ENCODE peak calls at places on chromosomes 3 and 15, in six cellular contexts. N is H1, J is stomach, B is endothelial cell of umbilical vein, I is HCT116, Z is Panc1. V is an unnamed sample.
A peak's percentile ranks its signal among the peaks of the same experiment; 100 is the strongest.

GRCh38 chr3:48406443-48407431 is 23.1 kb downstream of the PLXNB1 start:
- DNase-seq in N (no peak), J (peak; percentile 11), B (no peak), I (no peak), Z (no peak), V (no peak)

GRCh38 chr15:38555686-38556334 is 8.8 kb downstream of the RASGRP1 start:
- DNase-seq in N (no peak), J (no peak), B (no peak), I (no peak), Z (no peak), V (no peak)

GRCh38 chr3:124351430-124352142 is 359.7 kb upstream of the ROPN1 start:
- DNase-seq in N (no peak), J (no peak), B (peak; percentile 61), I (peak; percentile 31), Z (peak; percentile 17), V (no peak)

GRCh38 chr3:170499562-170500156 is 81.0 kb downstream of the CLDN11 start:
- DNase-seq in N (no peak), J (peak; percentile 42), B (peak; percentile 39), I (peak; percentile 16), Z (no peak), V (no peak)

GRCh38 chr15:22258402-22259150 is 178.2 kb downstream of the OR4M2 start:
- DNase-seq in N (no peak), J (no peak), B (no peak), I (no peak), Z (no peak), V (no peak)

GRCh38 chr15:67144609-67145306 is 79.4 kb downstream of the SMAD3 start:
- DNase-seq in N (no peak), J (no peak), B (no peak), I (no peak), Z (no peak), V (no peak)

GRCh38 chr15:37395100-37395468 is 294.7 kb upstream of the MEIS2 start:
- DNase-seq in N (no peak), J (no peak), B (no peak), I (no peak), Z (no peak), V (no peak)

GRCh38 chr15:73225358-73226015 is 143.3 kb downstream of the HCN4 start:
- DNase-seq in N (no peak), J (no peak), B (no peak), I (no peak), Z (no peak), V (no peak)

GRCh38 chr15:75468908-75469307 is 17.4 kb upstream of the SIN3A start:
- DNase-seq in N (no peak), J (no peak), B (no peak), I (no peak), Z (no peak), V (no peak)

GRCh38 chr3:148911173-148911572 is 46.1 kb downstream of the CPA3 start:
- DNase-seq in N (no peak), J (no peak), B (no peak), I (peak; percentile 12), Z (no peak), V (no peak)

GRCh38 chr3:50189274-50189673 is 2.1 kb upstream of the GNAT1 start:
- DNase-seq in N (no peak), J (peak; percentile 85), B (peak; percentile 81), I (peak; percentile 40), Z (peak; percentile 47), V (no peak)

GRCh38 chr3:156918746-156919145 is 92.6 kb downstream of the LEKR1 start:
- DNase-seq in N (no peak), J (no peak), B (no peak), I (no peak), Z (no peak), V (no peak)

GRCh38 chr3:72270072-72270611 is 485.2 kb upstream of the PROK2 start:
- DNase-seq in N (no peak), J (peak; percentile 75), B (peak; percentile 78), I (peak; percentile 23), Z (peak; percentile 24), V (no peak)

GRCh38 chr15:84605225-84605882 is 4.5 kb downstream of the ZSCAN2 start:
- DNase-seq in N (no peak), J (no peak), B (no peak), I (no peak), Z (no peak), V (no peak)

GRCh38 chr3:13473020-13473419 is 7.1 kb upstream of the HDAC11 start:
- DNase-seq in N (no peak), J (no peak), B (no peak), I (no peak), Z (no peak), V (no peak)

GRCh38 chr15:78003539-78004008 is 73.9 kb downstream of the TBC1D2B start:
- DNase-seq in N (no peak), J (peak; percentile 65), B (no peak), I (no peak), Z (no peak), V (no peak)

GRCh38 chr15:84645496-84645895 is 8.6 kb downstream of the WDR73 start:
- DNase-seq in N (no peak), J (no peak), B (no peak), I (no peak), Z (no peak), V (no peak)

GRCh38 chr3:107999215-107999775 is 91.5 kb downstream of the CD47 start:
- DNase-seq in N (peak; percentile 34), J (peak; percentile 46), B (no peak), I (no peak), Z (no peak), V (no peak)

DNA sequence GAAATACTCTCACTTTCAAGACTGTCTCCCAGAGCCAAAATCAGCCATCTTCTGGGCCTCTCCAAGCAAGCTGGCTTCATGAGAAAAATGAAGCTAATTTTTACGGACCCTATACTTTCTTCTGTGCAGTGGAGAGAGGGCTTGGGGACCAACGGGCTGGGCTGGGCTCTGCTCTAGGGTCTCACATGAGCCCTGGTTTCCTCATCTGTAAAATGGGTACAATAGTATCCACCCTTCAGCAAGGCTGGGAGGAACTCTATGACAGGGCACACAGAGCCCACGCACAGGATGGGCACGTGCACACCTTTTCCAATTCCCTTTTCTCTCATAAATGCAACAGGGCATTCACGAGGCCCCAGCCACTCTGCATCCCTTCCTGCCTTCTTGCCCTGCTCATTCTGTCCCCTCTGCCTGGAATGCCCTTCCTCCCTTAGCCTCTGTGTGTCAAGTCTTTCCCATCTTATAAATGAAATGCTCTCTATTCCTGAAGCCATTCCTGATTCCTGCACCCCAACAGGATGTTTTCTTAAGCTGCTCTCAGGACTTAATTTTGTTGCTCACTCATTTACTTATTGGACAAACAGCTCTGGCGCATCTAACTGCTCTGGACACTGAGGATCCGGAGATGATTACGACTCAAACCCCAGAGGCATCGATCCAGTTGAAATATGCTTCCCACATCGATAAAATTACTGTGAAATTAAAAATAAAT is 32.9 kb upstream of the SEC13 start:
- DNase-seq in N (no peak), J (no peak), B (peak; percentile 28), I (no peak), Z (no peak), V (no peak)
- H3K4me1 ChIP-seq in N (no peaks in the 10 kb centered on the region), J (no peaks in the 10 kb centered on the region), B (peaks cover 24% of the 10 kb centered on the region), I (no peaks in the 10 kb centered on the region), Z (no peaks in the 10 kb centered on the region), V (no peaks in the 10 kb centered on the region)

GRCh38 chr15:32733276-32733675 is 15.5 kb downstream of the GREM1 start:
- DNase-seq in N (no peak), J (no peak), B (no peak), I (no peak), Z (no peak), V (no peak)
- TF ChIP-seq POLR2AphosphoS5 in N (no peak), J (no peak), B (no peak), I (no peak), Z (no peak), V (no peak)

GRCh38 chr3:9403463-9403862 is 6.0 kb downstream of the SETD5 start:
- DNase-seq in N (no peak), J (no peak), B (no peak), I (no peak), Z (no peak), V (no peak)

GRCh38 chr3:9400626-9401025 is 3.2 kb downstream of the SETD5 start:
- DNase-seq in N (no peak), J (no peak), B (peak; percentile 21), I (no peak), Z (no peak), V (no peak)

GRCh38 chr3:9404680-9405079 is 7.3 kb downstream of the SETD5 start:
- DNase-seq in N (no peak), J (no peak), B (peak; percentile 21), I (no peak), Z (no peak), V (no peak)

GRCh38 chr3:9401986-9402385 is 4.6 kb downstream of the SETD5 start:
- DNase-seq in N (no peak), J (no peak), B (no peak), I (no peak), Z (no peak), V (no peak)

GRCh38 chr3:9402410-9403228 is 5.2 kb downstream of the SETD5 start:
- DNase-seq in N (peak; percentile 59), J (peak; percentile 64), B (no peak), I (no peak), Z (no peak), V (no peak)
- H3K4me3 ChIP-seq in N (peak overlapping the region; percentile 26), J (no peak overlapping the region), B (no peak overlapping the region), I (no peak overlapping the region), Z (peak overlapping the region; percentile 40), V (no peak overlapping the region)

DNA sequence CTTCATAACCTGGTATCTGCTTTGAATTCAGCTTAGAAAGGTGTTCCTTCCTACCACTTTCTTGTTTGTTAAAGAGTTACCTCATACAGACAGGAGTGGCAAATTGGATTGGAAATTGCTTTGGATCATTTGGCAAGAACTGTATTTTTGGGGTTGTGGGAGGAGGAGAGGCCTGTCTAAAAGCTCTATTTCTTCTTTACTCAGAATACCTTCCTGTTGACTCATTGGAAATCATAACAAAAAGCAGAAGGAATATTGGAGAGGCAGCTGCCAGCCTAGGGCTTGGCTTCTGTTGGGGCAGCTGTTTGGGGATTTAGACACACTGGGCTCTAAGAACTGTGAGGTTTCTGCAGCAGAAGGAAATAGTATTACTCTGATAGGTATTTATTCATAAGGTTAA is 14.2 kb downstream of the IQGAP1 start:
- DNase-seq in N (no peak), J (no peak), B (peak; percentile 94), I (peak; percentile 54), Z (peak; percentile 75), V (no peak)
- H3K4me1 ChIP-seq in N (peaks cover 10% of the 10 kb centered on the region), J (peaks cover 100% of the 10 kb centered on the region), B (peaks cover 68% of the 10 kb centered on the region), I (peaks cover 51% of the 10 kb centered on the region), Z (peaks cover 79% of the 10 kb centered on the region), V (peaks cover 90% of the 10 kb centered on the region)

DNA sequence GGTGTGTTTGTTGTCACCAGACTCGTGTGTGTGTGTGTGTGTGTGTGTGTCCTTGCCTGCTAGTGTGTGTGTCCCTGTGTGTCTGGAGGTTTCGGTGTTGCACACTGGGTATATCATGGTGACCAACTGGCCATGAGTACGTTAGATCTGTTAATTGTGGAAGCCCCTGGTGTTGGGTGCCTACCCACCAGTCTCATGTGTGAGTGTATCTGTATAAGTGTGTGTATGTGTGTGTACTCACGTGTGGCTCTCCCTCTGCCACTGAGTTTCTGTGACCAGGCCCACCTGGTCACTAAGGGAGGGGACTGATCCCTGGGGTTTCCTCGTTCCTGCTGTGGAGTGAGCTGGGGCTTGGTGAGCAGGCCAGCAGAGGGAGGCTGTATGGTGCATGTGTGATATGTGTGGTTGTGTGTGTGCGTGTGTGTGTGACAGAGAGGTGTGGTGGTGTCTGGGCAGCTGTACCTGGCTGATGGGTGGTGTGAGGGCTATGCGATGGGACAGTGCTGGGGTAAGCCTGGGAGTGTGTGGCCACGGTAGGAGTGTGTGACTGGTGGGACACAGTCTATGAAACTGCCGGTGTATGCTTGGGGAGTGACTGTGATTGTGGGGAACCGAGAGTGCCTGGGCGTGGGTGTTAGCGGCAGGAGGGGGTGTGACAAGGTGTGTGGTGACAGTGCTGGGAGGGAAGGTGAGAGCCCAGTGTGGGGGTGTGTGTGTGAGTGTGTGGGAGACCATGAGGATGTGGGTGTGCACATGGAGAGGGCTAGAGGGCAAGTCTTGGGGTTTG is 1.9 kb downstream of the PRKCD start:
- DNase-seq in N (no peak), J (peak; percentile 45), B (no peak), I (no peak), Z (no peak), V (no peak)
- TF ChIP-seq POLR2AphosphoS5 in N (no peak), J (no peak), B (no peak), I (no peak), Z (no peak), V (no peak)

V was measured in vagina.